ENCODE peak calls at places on chromosomes 4 and X, in four cellular contexts. Y is SK-N-MC, V is body of pancreas, W is right lobe of liver. Z is an unnamed sample.
A peak's percentile ranks its signal among the peaks of the same experiment; 100 is the strongest.

GRCh38 chr4:161248880-161249279 is 914.9 kb downstream of the FSTL5 start:
- DNase-seq in Y (no peak), V (no peak), W (no peak), Z (no peak)

GRCh38 chrX:34734383-34734782 is 77.3 kb upstream of the TMEM47 start:
- DNase-seq in Y (no peak), W (no peak), V (no peak), Z (no peak)

GRCh38 chr4:173515458-173515857 is 14.6 kb downstream of the HAND2 start:
- DNase-seq in Y (no peak), V (no peak), W (no peak), Z (no peak)

GRCh38 chrX:112120737-112121136 is 38.2 kb upstream of the TRPC5 start:
- DNase-seq in Y (no peak), V (no peak), W (no peak), Z (no peak)

GRCh38 chrX:2395261-2395850 is 105.4 kb downstream of the DHRSX start:
- DNase-seq in W (no peak), Y (no peak), V (no peak), Z (no peak)

GRCh38 chr4:42655921-42656735 is 777 bp downstream of the ATP8A1 start:
- DNase-seq in Y (no peak), V (peak; percentile 45), W (peak; percentile 45), Z (peak; percentile 84)

GRCh38 chrX:153827903-153828302 is 2.4 kb downstream of the PDZD4 start:
- DNase-seq in V (no peak), W (no peak), Y (no peak), Z (no peak)

GRCh38 chrX:37712458-37712857 is 26.9 kb downstream of the XK start:
- DNase-seq in W (no peak), V (no peak), Y (no peak), Z (no peak)

GRCh38 chrX:151396042-151396826 is 772 bp upstream of the VMA21 start:
- DNase-seq in V (no peak), Y (no peak), W (no peak), Z (no peak)

GRCh38 chr4:5957091-5957490 is 61.1 kb downstream of the C4orf50 start:
- DNase-seq in V (no peak), Y (no peak), W (no peak), Z (peak; percentile 50)

GRCh38 chr4:38855466-38855865 is 1.2 kb downstream of the TLR6 start:
- DNase-seq in W (no peak), Y (no peak), V (no peak), Z (no peak)

GRCh38 chr4:48311896-48312295 is 29.4 kb upstream of the SLAIN2 start:
- DNase-seq in V (no peak), W (no peak), Y (peak; percentile 42), Z (no peak)

GRCh38 chrX:46447384-46447783 is 97.8 kb downstream of the ZNF674 start:
- DNase-seq in W (no peak), Y (no peak), V (no peak), Z (no peak)

DNA sequence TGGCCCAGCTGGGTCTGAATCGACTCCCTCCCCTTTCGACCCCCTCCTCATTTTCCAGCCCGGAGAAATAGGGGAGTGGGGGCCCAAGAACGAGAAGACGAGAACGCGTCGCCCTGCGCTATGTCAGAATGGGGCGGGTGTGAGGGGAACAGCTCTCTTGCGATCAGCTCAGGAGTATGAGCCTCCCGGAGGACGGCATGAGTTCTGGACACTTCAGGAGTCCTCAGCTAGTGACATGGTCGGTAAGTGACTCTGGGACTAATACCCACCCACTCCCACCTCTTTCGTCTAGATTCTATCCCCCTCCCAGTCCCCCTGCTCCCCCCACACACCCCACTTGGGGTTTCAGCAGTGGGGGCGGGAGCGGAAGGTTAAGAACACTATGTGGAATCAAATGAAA is 944 bp downstream of the KLF8 start:
- DNase-seq in V (no peak), W (no peak), Y (no peak), Z (peak; percentile 66)
- H3K27ac ChIP-seq in V (no peak overlapping the region), W (no peak overlapping the region), Y (no peak overlapping the region), Z (peak overlapping the region; percentile 63)

DNA sequence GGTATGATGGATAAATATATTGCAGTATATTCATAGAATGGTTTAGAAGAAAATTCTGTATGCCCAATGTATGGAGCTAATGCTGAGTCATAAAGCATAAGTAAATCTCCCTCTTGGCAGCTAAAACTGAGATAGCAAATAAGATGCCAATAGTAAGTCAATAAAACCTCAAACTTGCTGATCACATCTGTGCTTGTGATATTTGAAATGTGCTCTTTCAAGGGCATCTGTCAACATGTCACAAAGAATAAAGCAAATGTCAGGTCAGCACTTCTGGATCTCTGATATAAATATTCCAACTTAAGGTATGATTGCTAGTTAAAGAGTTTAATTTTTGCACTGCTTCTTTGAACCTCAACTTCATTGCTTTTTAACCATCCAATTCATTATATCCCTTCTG is 262.3 kb upstream of the EMCN start:
- DNase-seq in W (no peak), Y (no peak), V (no peak), Z (no peak)
- H3K27ac ChIP-seq in W (no peak overlapping the region), Y (no peak overlapping the region), V (no peak overlapping the region), Z (no peak overlapping the region)

DNA sequence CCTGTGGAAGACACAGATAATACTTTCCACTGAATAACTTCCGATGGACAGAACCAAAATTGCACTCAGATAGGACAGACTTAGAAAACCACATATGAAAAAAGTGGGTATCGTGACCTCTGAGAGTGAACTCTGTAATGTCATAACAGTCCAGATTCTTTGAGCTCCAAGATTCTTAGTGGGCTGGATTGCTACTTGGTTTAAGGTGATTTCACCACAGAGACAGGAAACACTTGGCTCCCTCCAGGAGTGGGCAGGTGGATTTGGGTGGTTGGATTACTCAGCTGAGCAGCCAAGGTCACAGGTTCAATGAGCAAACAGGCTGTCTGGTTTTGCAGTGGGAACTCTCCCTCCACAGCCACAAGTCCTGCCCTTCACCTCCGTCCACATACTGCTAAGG is 126.0 kb downstream of the AFAP1 start:
- DNase-seq in Y (no peak), W (no peak), V (peak; percentile 45), Z (no peak)
- H3K27ac ChIP-seq in Y (no peak overlapping the region), W (no peak overlapping the region), V (no peak overlapping the region), Z (no peak overlapping the region)

GRCh38 chr4:23875317-23875716 is 14.5 kb downstream of the PPARGC1A start:
- DNase-seq in Y (no peak), W (no peak), V (no peak), Z (no peak)
- H3K27ac ChIP-seq in Y (no peak overlapping the region), W (peak overlapping the region; percentile 96), V (no peak overlapping the region), Z (peak overlapping the region; percentile 63)

DNA sequence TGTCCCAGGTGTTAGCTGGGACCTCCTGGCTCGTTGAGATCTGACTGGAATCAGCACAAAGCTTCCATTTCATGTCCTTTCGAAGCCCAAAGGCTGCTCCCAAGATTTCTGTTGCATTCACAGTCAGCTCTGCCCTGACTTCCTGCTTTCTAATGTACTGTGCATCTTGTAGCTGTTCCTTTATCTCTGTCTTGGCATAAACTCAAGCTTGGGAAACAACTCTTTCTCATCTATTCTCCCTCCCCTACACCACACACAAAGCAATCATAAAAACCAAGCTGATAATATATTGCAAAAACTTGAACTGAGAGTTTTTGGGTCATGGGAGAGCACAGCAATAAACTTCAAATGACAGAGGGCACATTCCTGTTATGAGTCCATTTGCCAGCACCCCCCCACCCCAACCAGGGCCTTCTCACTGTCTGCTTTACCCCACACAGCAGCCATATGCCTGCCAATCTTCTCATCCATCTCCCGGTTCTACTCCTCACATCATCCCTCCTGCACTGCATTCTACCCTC is 76.3 kb downstream of the SYNPO2 start:
- DNase-seq in V (no peak), Y (no peak), W (no peak), Z (peak; percentile 83)
- H3K27ac ChIP-seq in V (no peak overlapping the region), Y (no peak overlapping the region), W (no peak overlapping the region), Z (no peak overlapping the region)

GRCh38 chr4:185728886-185729285 is 83.1 kb downstream of the SORBS2 start:
- DNase-seq in Y (no peak), W (no peak), V (no peak), Z (no peak)
- H3K27ac ChIP-seq in Y (no peak overlapping the region), W (peak overlapping the region; percentile 95), V (no peak overlapping the region), Z (no peak overlapping the region)

GRCh38 chr4:15674926-15675325 is 6.7 kb upstream of the FAM200B start:
- DNase-seq in W (no peak), V (no peak), Y (no peak), Z (no peak)
- H3K27ac ChIP-seq in W (no peak overlapping the region), V (no peak overlapping the region), Y (no peak overlapping the region), Z (no peak overlapping the region)